ENCODE peak calls at places on chromosome 1, in ten cellular contexts. X is AG08396, N is thoracic aorta, P is endodermal cell, S is HFF-Myc, D is Calu3, R is H4, K is NB4, A is immature natural killer cell, Q is hepatocyte. F is an unnamed sample.

GRCh38 chr1:157312270-157312812 is 174.1 kb upstream of the ETV3 start:
- DNase-seq in X (no peak), K (no peak), A (no peak), D (no peak), N (no peak), Q (no peak), S (peak), P (no peak), R (no peak), F (no peak)

GRCh38 chr1:202586018-202586821 is 124.0 kb downstream of the SYT2 start:
- DNase-seq in X (no peak), Q (peak), R (peak), K (peak), A (no peak), S (no peak), N (no peak), P (no peak), D (peak), F (no peak)

GRCh38 chr1:193406901-193407300 is 220.5 kb upstream of the B3GALT2 start:
- DNase-seq in D (no peak), K (peak), N (no peak), S (peak), A (peak), P (no peak), R (peak), X (peak), Q (peak), F (no peak)

GRCh38 chr1:19239876-19240275 is 11.4 kb downstream of the EMC1 start:
- DNase-seq in K (no peak), X (no peak), N (no peak), A (no peak), R (no peak), S (no peak), P (no peak), Q (no peak), D (no peak), F (no peak)

GRCh38 chr1:102897537-102897936 is 210.8 kb downstream of the COL11A1 start:
- DNase-seq in K (no peak), S (peak), D (no peak), P (no peak), N (no peak), A (no peak), R (peak), Q (peak), X (peak), F (no peak)

GRCh38 chr1:14994841-14995437 is 158.6 kb upstream of the TMEM51 start:
- DNase-seq in N (no peak), P (no peak), S (no peak), K (no peak), R (no peak), A (no peak), Q (no peak), D (no peak), X (no peak), F (no peak)

GRCh38 chr1:17251699-17252376 is 2.9 kb downstream of the PADI3 start:
- DNase-seq in S (peak), R (peak), Q (no peak), N (no peak), K (no peak), A (no peak), X (peak), P (no peak), D (peak), F (no peak)

GRCh38 chr1:19429611-19430010 is 55.7 kb downstream of the CAPZB start:
- DNase-seq in P (no peak), A (no peak), S (no peak), D (no peak), K (no peak), N (no peak), X (no peak), Q (no peak), R (no peak), F (no peak)

GRCh38 chr1:185152187-185152767 is 4.5 kb downstream of the TRMT1L start:
- DNase-seq in K (peak), X (no peak), A (no peak), P (no peak), R (no peak), N (no peak), S (no peak), D (no peak), Q (peak), F (no peak)

F was measured in type B pancreatic cell.